ENCODE peak calls at places on chromosomes 12 and 14, in ten cellular contexts. V is CD8-positive, alpha-beta T cell; W is tibial nerve; Y is heart right ventricle; S is adipocyte; U is GM23248; B is Caco-2; K is SJSA1; M is left ventricle myocardium inferior; I is ovary. L is an unnamed sample.
A peak's percentile ranks its signal among the peaks of the same experiment; 100 is the strongest.

GRCh38 chr14:59482471-59483331 is 1.5 kb downstream of the L3HYPDH start:
- DNase-seq in V (no peak), W (peak; percentile 32), Y (no peak), S (peak; percentile 89), U (peak; percentile 96), B (no peak), K (peak; percentile 90), M (no peak), I (no peak), L (no peak)

GRCh38 chr14:104461676-104462443 is 117.7 kb upstream of the C14orf180 start:
- DNase-seq in V (no peak), W (no peak), Y (no peak), S (no peak), U (no peak), B (no peak), K (no peak), M (no peak), I (peak; percentile 48), L (no peak)

GRCh38 chr14:75084513-75084912 is 15.1 kb downstream of the ZC2HC1C start:
- DNase-seq in V (no peak), W (no peak), Y (no peak), S (no peak), U (no peak), B (no peak), K (no peak), M (no peak), I (no peak), L (no peak)

GRCh38 chr12:50234347-50234746 is 49.0 kb downstream of the LIMA1 start:
- DNase-seq in V (no peak), W (no peak), Y (no peak), S (no peak), U (peak; percentile 42), B (no peak), K (no peak), M (no peak), I (no peak), L (no peak)

GRCh38 chr14:32710351-32711102 is 228.2 kb upstream of the NPAS3 start:
- DNase-seq in V (no peak), W (no peak), Y (no peak), S (no peak), U (peak; percentile 67), B (no peak), K (no peak), M (no peak), I (no peak), L (no peak)

GRCh38 chr12:126727656-126728055 is 1539.3 kb upstream of the TMEM132C start:
- DNase-seq in V (no peak), W (no peak), Y (no peak), S (no peak), U (no peak), B (no peak), K (no peak), M (no peak), I (no peak), L (no peak)

GRCh38 chr12:8780389-8780788 is 42.0 kb upstream of the A2ML1 start:
- DNase-seq in V (no peak), W (no peak), Y (no peak), S (peak; percentile 56), U (peak; percentile 49), B (no peak), K (no peak), M (no peak), I (no peak), L (no peak)

GRCh38 chr12:63301311-63301710 is 150.3 kb upstream of the AVPR1A start:
- DNase-seq in V (no peak), W (no peak), Y (no peak), S (peak; percentile 64), U (peak; percentile 13), B (no peak), K (no peak), M (no peak), I (no peak), L (no peak)

GRCh38 chr14:54854181-54854580 is 48.4 kb downstream of the GCH1 start:
- DNase-seq in V (no peak), W (no peak), Y (no peak), S (no peak), U (no peak), B (no peak), K (no peak), M (no peak), I (no peak), L (no peak)

GRCh38 chr12:57471661-57472060 is 8.0 kb downstream of the ARHGAP9 start:
- DNase-seq in V (no peak), W (no peak), Y (no peak), S (no peak), U (no peak), B (no peak), K (peak; percentile 94), M (no peak), I (no peak), L (no peak)

GRCh38 chr12:65232490-65233077 is 45.9 kb upstream of the MSRB3 start:
- DNase-seq in V (no peak), W (no peak), Y (no peak), S (peak; percentile 69), U (peak; percentile 56), B (no peak), K (no peak), M (no peak), I (no peak), L (no peak)

GRCh38 chr12:43004908-43005307 is 415.4 kb upstream of the PRICKLE1 start:
- DNase-seq in V (no peak), W (no peak), Y (no peak), S (no peak), U (no peak), B (no peak), K (no peak), M (no peak), I (no peak), L (no peak)

GRCh38 chr12:94165152-94165551 is 16.8 kb downstream of the PLXNC1 start:
- DNase-seq in V (no peak), W (no peak), Y (no peak), S (no peak), U (no peak), B (no peak), K (no peak), M (no peak), I (no peak), L (no peak)

GRCh38 chr14:101134161-101134631 is 230.7 kb upstream of the RTL1 start:
- DNase-seq in V (no peak), W (peak; percentile 1), Y (no peak), S (peak; percentile 6), U (no peak), B (no peak), K (peak; percentile 54), M (no peak), I (no peak), L (no peak)

GRCh38 chr14:37844614-37845013 is 249.2 kb downstream of the TTC6 start:
- DNase-seq in V (no peak), W (no peak), Y (no peak), S (no peak), U (no peak), B (no peak), K (no peak), M (no peak), I (no peak), L (no peak)

GRCh38 chr14:50821471-50822464 is 9.2 kb downstream of the NIN start:
- DNase-seq in V (peak; percentile 79), W (no peak), Y (peak; percentile 36), S (no peak), U (no peak), B (no peak), K (no peak), M (peak; percentile 28), I (no peak), L (peak; percentile 16)

GRCh38 chr14:90239139-90239538 is 17.2 kb upstream of the PSMC1 start:
- DNase-seq in V (no peak), W (no peak), Y (no peak), S (peak; percentile 4), U (no peak), B (no peak), K (no peak), M (no peak), I (no peak), L (no peak)

DNA sequence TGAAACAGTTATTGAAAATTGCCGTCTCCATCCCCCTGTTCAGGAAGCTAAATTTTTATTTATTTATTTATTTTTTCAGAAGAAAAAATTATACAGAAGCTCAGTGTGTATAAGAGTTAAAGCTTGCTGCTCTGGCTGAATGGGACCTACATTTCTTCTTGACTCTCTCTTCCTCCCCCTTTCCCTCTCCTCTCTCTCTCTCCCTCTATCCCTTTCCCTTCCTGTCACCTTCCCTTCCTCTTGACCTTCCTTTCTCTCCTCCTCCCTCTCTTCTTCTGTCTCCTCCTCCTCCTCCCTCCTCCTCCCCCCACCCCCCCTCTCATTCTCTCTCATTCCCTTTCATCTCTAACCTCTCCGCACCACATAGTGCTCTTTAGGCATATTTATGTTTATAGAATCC is 39.1 kb downstream of the APAF1 start:
- DNase-seq in V (no peak), W (no peak), Y (no peak), S (no peak), U (no peak), B (no peak), K (no peak), M (no peak), I (no peak), L (no peak)
- H3K9me3 ChIP-seq in V (no peaks in the 10 kb centered on the region), W (no peaks in the 10 kb centered on the region), Y (no peaks in the 10 kb centered on the region), S (no peaks in the 10 kb centered on the region), U (no peaks in the 10 kb centered on the region), B (no peaks in the 10 kb centered on the region), K (no peaks in the 10 kb centered on the region), M (no peaks in the 10 kb centered on the region), I (no peaks in the 10 kb centered on the region), L (no peaks in the 10 kb centered on the region)

GRCh38 chr14:105536691-105537579 is 10.6 kb downstream of the TMEM121 start:
- DNase-seq in V (no peak), W (no peak), Y (no peak), S (no peak), U (no peak), B (no peak), K (no peak), M (no peak), I (no peak), L (no peak)
- H3K9me3 ChIP-seq in V (no peaks in the 10 kb centered on the region), W (no peaks in the 10 kb centered on the region), Y (no peaks in the 10 kb centered on the region), S (no peaks in the 10 kb centered on the region), U (no peaks in the 10 kb centered on the region), B (no peaks in the 10 kb centered on the region), K (no peaks in the 10 kb centered on the region), M (no peaks in the 10 kb centered on the region), I (no peaks in the 10 kb centered on the region), L (no peaks in the 10 kb centered on the region)

GRCh38 chr12:71759941-71760340 is 5.3 kb downstream of the RAB21 start:
- DNase-seq in V (no peak), W (no peak), Y (no peak), S (no peak), U (no peak), B (no peak), K (no peak), M (no peak), I (no peak), L (no peak)
- H3K9me3 ChIP-seq in V (peaks cover 12% of the 10 kb centered on the region), W (no peaks in the 10 kb centered on the region), Y (peaks cover 50% of the 10 kb centered on the region), S (peaks cover 28% of the 10 kb centered on the region), U (no peaks in the 10 kb centered on the region), B (no peaks in the 10 kb centered on the region), K (no peaks in the 10 kb centered on the region), M (peaks cover 39% of the 10 kb centered on the region), I (no peaks in the 10 kb centered on the region), L (peaks cover 12% of the 10 kb centered on the region)

DNA sequence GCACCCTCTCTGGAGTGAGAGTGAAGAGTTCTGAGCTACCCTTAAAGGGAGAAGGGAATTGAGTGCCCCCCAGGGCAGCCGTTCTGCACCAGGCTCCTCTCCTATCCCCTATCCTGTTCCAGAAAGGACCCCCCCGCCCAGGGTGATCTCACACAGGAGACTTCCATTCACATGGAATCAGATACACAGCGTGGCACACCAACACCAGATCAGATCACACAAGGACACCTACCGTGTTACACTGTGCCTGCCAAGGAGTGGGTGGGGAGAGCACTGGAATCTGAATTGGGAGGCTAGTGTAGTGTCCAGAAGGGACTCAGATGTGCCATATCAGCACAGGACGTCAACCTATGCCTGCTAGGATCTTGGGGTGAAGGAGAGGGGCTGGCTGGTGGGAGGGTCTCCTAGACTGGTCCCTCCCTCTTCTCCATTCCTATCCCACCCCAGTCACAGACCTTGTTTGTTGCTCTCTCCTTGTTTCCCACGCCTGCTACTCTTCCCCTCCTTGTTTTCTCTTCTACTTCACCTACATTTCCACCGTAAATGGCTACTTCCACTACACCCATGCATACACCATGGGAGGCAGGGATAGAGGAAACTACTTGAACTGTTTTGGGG is 2.3 kb downstream of the PTMS start:
- DNase-seq in V (no peak), W (no peak), Y (no peak), S (peak; percentile 47), U (peak; percentile 45), B (no peak), K (no peak), M (no peak), I (no peak), L (no peak)
- H3K9me3 ChIP-seq in V (no peaks in the 10 kb centered on the region), W (no peaks in the 10 kb centered on the region), Y (no peaks in the 10 kb centered on the region), S (no peaks in the 10 kb centered on the region), U (no peaks in the 10 kb centered on the region), B (no peaks in the 10 kb centered on the region), K (no peaks in the 10 kb centered on the region), M (no peaks in the 10 kb centered on the region), I (no peaks in the 10 kb centered on the region), L (no peaks in the 10 kb centered on the region)